ENCODE peak calls at places on chromosomes 5 and 9, in five cellular contexts. One of them, this sample, is unnamed.

GRCh38 chr5:142888469-142889085 is 118.4 kb downstream of the ARHGAP26 start:
- DNase-seq in IMR-90: peak; percentile 73
- DNase-seq in mesenchymal stem cell: peak; percentile 64
- DNase-seq in H1: no peak
- DNase-seq in neuronal stem cell: peak; percentile 46
- DNase-seq in this sample: no peak

GRCh38 chr5:119943148-119943547 is 313.8 kb downstream of the FAM170A start:
- DNase-seq in IMR-90: peak; percentile 28
- DNase-seq in mesenchymal stem cell: peak; percentile 28
- DNase-seq in H1: no peak
- DNase-seq in neuronal stem cell: no peak
- DNase-seq in this sample: no peak

GRCh38 chr5:148866024-148866423 is 39.6 kb downstream of the ADRB2 start:
- DNase-seq in IMR-90: no peak
- DNase-seq in mesenchymal stem cell: no peak
- DNase-seq in H1: no peak
- DNase-seq in neuronal stem cell: no peak
- DNase-seq in this sample: no peak

GRCh38 chr9:109771084-109771483 is 8.9 kb upstream of the PALM2AKAP2 start:
- DNase-seq in IMR-90: peak; percentile 78
- DNase-seq in mesenchymal stem cell: no peak
- DNase-seq in H1: no peak
- DNase-seq in neuronal stem cell: peak; percentile 51
- DNase-seq in this sample: peak; percentile 33

GRCh38 chr5:64939772-64940510 is 171.2 kb downstream of the CWC27 start:
- DNase-seq in IMR-90: peak; percentile 59
- DNase-seq in mesenchymal stem cell: peak; percentile 76
- DNase-seq in H1: peak; percentile 53
- DNase-seq in neuronal stem cell: no peak
- DNase-seq in this sample: peak; percentile 55

GRCh38 chr5:151670074-151670686 is 16.5 kb downstream of the SPARC start:
- DNase-seq in IMR-90: peak; percentile 78
- DNase-seq in mesenchymal stem cell: peak; percentile 92
- DNase-seq in H1: no peak
- DNase-seq in neuronal stem cell: no peak
- DNase-seq in this sample: no peak

GRCh38 chr9:132141948-132142594 is 19.8 kb upstream of the NTNG2 start:
- DNase-seq in IMR-90: no peak
- DNase-seq in mesenchymal stem cell: peak; percentile 5
- DNase-seq in H1: no peak
- DNase-seq in neuronal stem cell: no peak
- DNase-seq in this sample: no peak

GRCh38 chr9:131411719-131412681 is 18.1 kb downstream of the PRRC2B start:
- DNase-seq in IMR-90: no peak
- DNase-seq in mesenchymal stem cell: no peak
- DNase-seq in H1: no peak
- DNase-seq in neuronal stem cell: no peak
- DNase-seq in this sample: no peak

GRCh38 chr5:115751176-115751575 is 65.3 kb downstream of the CDO1 start:
- DNase-seq in IMR-90: no peak
- DNase-seq in mesenchymal stem cell: no peak
- DNase-seq in H1: no peak
- DNase-seq in neuronal stem cell: no peak
- DNase-seq in this sample: no peak

GRCh38 chr5:78979899-78980298 is 5.2 kb downstream of the ARSB start:
- DNase-seq in IMR-90: no peak
- DNase-seq in mesenchymal stem cell: no peak
- DNase-seq in H1: no peak
- DNase-seq in neuronal stem cell: no peak
- DNase-seq in this sample: no peak

GRCh38 chr9:68739631-68740174 is 34.7 kb downstream of the PIP5K1B start:
- DNase-seq in IMR-90: no peak
- DNase-seq in mesenchymal stem cell: no peak
- DNase-seq in H1: no peak
- DNase-seq in neuronal stem cell: no peak
- DNase-seq in this sample: no peak

GRCh38 chr9:127923046-127923445 is 6.2 kb upstream of the ST6GALNAC4 start:
- DNase-seq in IMR-90: no peak
- DNase-seq in mesenchymal stem cell: no peak
- DNase-seq in H1: no peak
- DNase-seq in neuronal stem cell: no peak
- DNase-seq in this sample: peak; percentile 72

GRCh38 chr9:137050570-137050969 is 3.3 kb downstream of the ENTPD2 start:
- DNase-seq in IMR-90: no peak
- DNase-seq in mesenchymal stem cell: no peak
- DNase-seq in H1: no peak
- DNase-seq in neuronal stem cell: no peak
- DNase-seq in this sample: no peak

GRCh38 chr9:16445141-16445920 is 425.1 kb downstream of the BNC2 start:
- DNase-seq in IMR-90: peak; percentile 57
- DNase-seq in mesenchymal stem cell: peak; percentile 46
- DNase-seq in H1: no peak
- DNase-seq in neuronal stem cell: no peak
- DNase-seq in this sample: no peak

GRCh38 chr9:127388856-127389238 is 8.1 kb upstream of the SLC2A8 start:
- DNase-seq in IMR-90: no peak
- DNase-seq in mesenchymal stem cell: peak; percentile 15
- DNase-seq in H1: no peak
- DNase-seq in neuronal stem cell: no peak
- DNase-seq in this sample: no peak

GRCh38 chr5:126656397-126657007 is 55.8 kb downstream of the PHAX start:
- DNase-seq in IMR-90: peak; percentile 57
- DNase-seq in mesenchymal stem cell: peak; percentile 55
- DNase-seq in H1: no peak
- DNase-seq in neuronal stem cell: peak; percentile 41
- DNase-seq in this sample: no peak

GRCh38 chr9:107485451-107486043 is 4.0 kb downstream of the KLF4 start:
- DNase-seq in IMR-90: no peak
- DNase-seq in mesenchymal stem cell: peak; percentile 33
- DNase-seq in H1: no peak
- DNase-seq in neuronal stem cell: no peak
- DNase-seq in this sample: no peak

GRCh38 chr5:34499001-34499734 is 157.0 kb upstream of the RAI14 start:
- DNase-seq in IMR-90: peak; percentile 90
- DNase-seq in mesenchymal stem cell: peak; percentile 97
- DNase-seq in H1: no peak
- DNase-seq in neuronal stem cell: no peak
- DNase-seq in this sample: no peak

GRCh38 chr9:96073531-96074284 is 198.2 kb downstream of the ERCC6L2 start:
- DNase-seq in IMR-90: no peak
- DNase-seq in mesenchymal stem cell: no peak
- DNase-seq in H1: no peak
- DNase-seq in neuronal stem cell: no peak
- DNase-seq in this sample: no peak

GRCh38 chr9:127457191-127457878 is 6.0 kb downstream of the LRSAM1 start:
- DNase-seq in IMR-90: no peak
- DNase-seq in mesenchymal stem cell: no peak
- DNase-seq in H1: no peak
- DNase-seq in neuronal stem cell: no peak
- DNase-seq in this sample: peak; percentile 76

GRCh38 chr9:37968228-37968672 is 64.3 kb upstream of the SLC25A51 start:
- DNase-seq in IMR-90: peak; percentile 63
- DNase-seq in mesenchymal stem cell: peak; percentile 71
- DNase-seq in H1: no peak
- DNase-seq in neuronal stem cell: no peak
- DNase-seq in this sample: no peak

GRCh38 chr5:180389252-180390101 is 36.3 kb upstream of the GFPT2 start:
- DNase-seq in IMR-90: no peak
- DNase-seq in mesenchymal stem cell: no peak
- DNase-seq in H1: peak; percentile 64
- DNase-seq in neuronal stem cell: no peak
- DNase-seq in this sample: no peak

GRCh38 chr5:140073296-140073695 is 30.2 kb upstream of the NRG2 start:
- DNase-seq in IMR-90: peak; percentile 17
- DNase-seq in mesenchymal stem cell: peak; percentile 26
- DNase-seq in H1: no peak
- DNase-seq in neuronal stem cell: peak; percentile 4
- DNase-seq in this sample: no peak

GRCh38 chr5:132668706-132669454 is 4.9 kb upstream of the IL4 start:
- DNase-seq in IMR-90: no peak
- DNase-seq in mesenchymal stem cell: no peak
- DNase-seq in H1: no peak
- DNase-seq in neuronal stem cell: no peak
- DNase-seq in this sample: no peak

GRCh38 chr5:7395432-7396168 is at the start of gene ADCY2:
- DNase-seq in IMR-90: no peak
- DNase-seq in mesenchymal stem cell: no peak
- DNase-seq in H1: peak; percentile 77
- DNase-seq in neuronal stem cell: no peak
- DNase-seq in this sample: peak; percentile 56

GRCh38 chr5:7393921-7394799 is 1.8 kb upstream of the ADCY2 start:
- DNase-seq in IMR-90: no peak
- DNase-seq in mesenchymal stem cell: no peak
- DNase-seq in H1: no peak
- DNase-seq in neuronal stem cell: no peak
- DNase-seq in this sample: peak; percentile 56

GRCh38 chr5:7397005-7397546 is 1.1 kb downstream of the ADCY2 start:
- DNase-seq in IMR-90: no peak
- DNase-seq in mesenchymal stem cell: no peak
- DNase-seq in H1: no peak
- DNase-seq in neuronal stem cell: no peak
- DNase-seq in this sample: no peak

GRCh38 chr5:7396169-7397004 is 449 bp downstream of the ADCY2 start:
- DNase-seq in IMR-90: no peak
- DNase-seq in mesenchymal stem cell: no peak
- DNase-seq in H1: no peak
- DNase-seq in neuronal stem cell: no peak
- DNase-seq in this sample: no peak

DNA sequence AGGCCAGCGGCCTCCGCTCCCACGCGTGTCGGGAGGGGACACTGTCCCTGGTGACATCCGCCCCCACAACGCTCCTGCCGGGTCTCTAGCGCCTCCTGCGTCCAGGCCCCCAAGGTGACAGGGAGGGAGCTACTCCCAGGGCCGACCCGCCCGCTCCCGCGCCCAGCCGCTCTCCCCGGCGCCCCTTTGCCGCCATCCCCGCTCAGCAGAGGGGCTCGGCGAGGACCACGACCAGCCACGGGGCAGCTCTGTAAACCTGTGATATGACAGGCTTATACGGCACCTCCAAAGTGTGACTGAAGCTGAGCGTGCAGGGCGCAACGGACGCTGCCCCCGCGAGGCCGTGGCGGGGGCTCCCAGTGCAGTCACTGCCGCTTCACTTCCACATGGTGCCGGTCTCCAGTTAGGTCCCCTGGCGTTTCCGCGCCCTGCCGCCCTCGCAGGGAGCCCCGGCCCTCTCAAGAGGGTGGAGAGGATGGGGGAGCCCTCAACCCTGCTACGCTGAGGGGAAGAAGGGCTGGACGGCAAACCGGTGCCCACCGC is 978 bp upstream of the ADCY2 start:
- DNase-seq in IMR-90: no peak
- DNase-seq in mesenchymal stem cell: no peak
- DNase-seq in H1: peak; percentile 82
- DNase-seq in neuronal stem cell: peak; percentile 23
- DNase-seq in this sample: peak; percentile 68
- H2BK120ac ChIP-seq in IMR-90: no peak overlapping the region
- H2BK120ac ChIP-seq in mesenchymal stem cell: no peak overlapping the region
- H2BK120ac ChIP-seq in H1: peak overlapping the region; percentile 89
- H2BK120ac ChIP-seq in neuronal stem cell: no peak overlapping the region
- H2BK120ac ChIP-seq in this sample: no peak overlapping the region

GRCh38 chr5:150484964-150485769 is 22.8 kb upstream of the NDST1 start:
- DNase-seq in IMR-90: no peak
- DNase-seq in mesenchymal stem cell: peak; percentile 34
- DNase-seq in H1: no peak
- DNase-seq in neuronal stem cell: peak; percentile 49
- DNase-seq in this sample: peak; percentile 61
- H2BK120ac ChIP-seq in IMR-90: peak overlapping the region; percentile 92
- H2BK120ac ChIP-seq in mesenchymal stem cell: peak overlapping the region; percentile 100
- H2BK120ac ChIP-seq in H1: no peak overlapping the region
- H2BK120ac ChIP-seq in neuronal stem cell: peak overlapping the region; percentile 88
- H2BK120ac ChIP-seq in this sample: no peak overlapping the region

GRCh38 chr5:75461679-75462078 is 49.8 kb downstream of the CERT1 start:
- DNase-seq in IMR-90: peak; percentile 44
- DNase-seq in mesenchymal stem cell: peak; percentile 17
- DNase-seq in H1: no peak
- DNase-seq in neuronal stem cell: no peak
- DNase-seq in this sample: no peak

GRCh38 chr5:75465480-75465879 is 45.9 kb downstream of the CERT1 start:
- DNase-seq in IMR-90: peak; percentile 25
- DNase-seq in mesenchymal stem cell: no peak
- DNase-seq in H1: no peak
- DNase-seq in neuronal stem cell: no peak
- DNase-seq in this sample: no peak

GRCh38 chr5:75460947-75461346 is 50.5 kb downstream of the CERT1 start:
- DNase-seq in IMR-90: no peak
- DNase-seq in mesenchymal stem cell: no peak
- DNase-seq in H1: no peak
- DNase-seq in neuronal stem cell: no peak
- DNase-seq in this sample: no peak

GRCh38 chr5:75466317-75466716 is 45.1 kb downstream of the CERT1 start:
- DNase-seq in IMR-90: no peak
- DNase-seq in mesenchymal stem cell: no peak
- DNase-seq in H1: no peak
- DNase-seq in neuronal stem cell: no peak
- DNase-seq in this sample: no peak

GRCh38 chr5:75463726-75464125 is 47.7 kb downstream of the CERT1 start:
- DNase-seq in IMR-90: no peak
- DNase-seq in mesenchymal stem cell: no peak
- DNase-seq in H1: no peak
- DNase-seq in neuronal stem cell: no peak
- DNase-seq in this sample: no peak
- H2BK120ac ChIP-seq in IMR-90: no peak overlapping the region
- H2BK120ac ChIP-seq in mesenchymal stem cell: no peak overlapping the region
- H2BK120ac ChIP-seq in H1: no peak overlapping the region
- H2BK120ac ChIP-seq in neuronal stem cell: no peak overlapping the region
- H2BK120ac ChIP-seq in this sample: no peak overlapping the region

GRCh38 chr9:113461285-113461684 is 2.2 kb upstream of the RGS3 start:
- DNase-seq in IMR-90: no peak
- DNase-seq in mesenchymal stem cell: no peak
- DNase-seq in H1: no peak
- DNase-seq in neuronal stem cell: no peak
- DNase-seq in this sample: no peak

GRCh38 chr9:113454914-113455761 is 8.4 kb upstream of the RGS3 start:
- DNase-seq in IMR-90: peak; percentile 93
- DNase-seq in mesenchymal stem cell: peak; percentile 87
- DNase-seq in H1: no peak
- DNase-seq in neuronal stem cell: no peak
- DNase-seq in this sample: no peak

GRCh38 chr9:113452206-113452605 is 11.3 kb upstream of the RGS3 start:
- DNase-seq in IMR-90: no peak
- DNase-seq in mesenchymal stem cell: no peak
- DNase-seq in H1: no peak
- DNase-seq in neuronal stem cell: no peak
- DNase-seq in this sample: no peak

GRCh38 chr9:113461943-113462342 is 1.6 kb upstream of the RGS3 start:
- DNase-seq in IMR-90: no peak
- DNase-seq in mesenchymal stem cell: no peak
- DNase-seq in H1: no peak
- DNase-seq in neuronal stem cell: no peak
- DNase-seq in this sample: no peak

DNA sequence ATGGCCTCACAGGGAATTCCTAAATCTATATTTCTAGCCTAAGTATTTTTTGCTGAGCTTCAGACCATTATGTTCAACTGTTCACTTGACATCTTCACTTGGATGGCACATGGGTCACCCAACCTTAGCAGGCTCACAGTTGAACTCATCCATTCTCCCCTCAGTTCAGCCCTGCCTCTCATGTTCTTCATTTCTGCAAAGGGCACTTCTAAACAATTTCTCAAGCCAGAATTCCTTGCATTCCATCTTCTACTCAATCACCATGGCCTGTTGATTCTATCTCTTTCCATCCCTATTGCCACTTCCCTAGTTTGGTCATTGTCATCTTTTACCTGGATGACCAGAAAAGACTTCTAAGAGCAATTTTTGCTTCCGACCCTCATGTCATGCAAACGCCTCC is 7.3 kb upstream of the RGS3 start:
- DNase-seq in IMR-90: peak; percentile 25
- DNase-seq in mesenchymal stem cell: peak; percentile 43
- DNase-seq in H1: no peak
- DNase-seq in neuronal stem cell: no peak
- DNase-seq in this sample: no peak
- H2BK120ac ChIP-seq in IMR-90: peak overlapping the region; percentile 98
- H2BK120ac ChIP-seq in mesenchymal stem cell: no peak overlapping the region
- H2BK120ac ChIP-seq in H1: no peak overlapping the region
- H2BK120ac ChIP-seq in neuronal stem cell: no peak overlapping the region
- H2BK120ac ChIP-seq in this sample: no peak overlapping the region

This sample was measured in H9.